ENCODE peak calls at places on chromosomes 16 and 17, in four cellular contexts. One of them, this sample, is unnamed.

GRCh38 chr17:79942591-79943353 is 92.9 kb downstream of the TBC1D16 start:
- DNase-seq in Calu3: no peak
- DNase-seq in heart left ventricle: peak; percentile 23
- DNase-seq in H4: no peak
- DNase-seq in this sample: no peak

GRCh38 chr16:27432600-27432957 is 30.6 kb downstream of the IL21R start:
- DNase-seq in Calu3: no peak
- DNase-seq in heart left ventricle: no peak
- DNase-seq in H4: no peak
- DNase-seq in this sample: no peak

GRCh38 chr17:43588664-43589435 is 42.7 kb upstream of the ETV4 start:
- DNase-seq in Calu3: no peak
- DNase-seq in heart left ventricle: peak; percentile 39
- DNase-seq in H4: no peak
- DNase-seq in this sample: peak; percentile 43

GRCh38 chr17:50352693-50353599 is 7.0 kb downstream of the XYLT2 start:
- DNase-seq in Calu3: no peak
- DNase-seq in heart left ventricle: no peak
- DNase-seq in H4: no peak
- DNase-seq in this sample: no peak

GRCh38 chr16:17177242-17177967 is 293.4 kb downstream of the XYLT1 start:
- DNase-seq in Calu3: no peak
- DNase-seq in heart left ventricle: no peak
- DNase-seq in H4: no peak
- DNase-seq in this sample: no peak

GRCh38 chr17:19727466-19728113 is 11.2 kb upstream of the SLC47A2 start:
- DNase-seq in Calu3: no peak
- DNase-seq in heart left ventricle: peak; percentile 72
- DNase-seq in H4: peak; percentile 70
- DNase-seq in this sample: no peak

GRCh38 chr17:79658811-79659207 is 48.0 kb upstream of the RBFOX3 start:
- DNase-seq in Calu3: peak; percentile 21
- DNase-seq in heart left ventricle: no peak
- DNase-seq in H4: peak; percentile 63
- DNase-seq in this sample: peak; percentile 22

GRCh38 chr17:49997773-49998703 is 3.0 kb upstream of the DLX3 start:
- DNase-seq in Calu3: peak; percentile 95
- DNase-seq in heart left ventricle: peak; percentile 80
- DNase-seq in H4: peak; percentile 93
- DNase-seq in this sample: peak; percentile 87

GRCh38 chr17:82545071-82545462 is 25.5 kb downstream of the FOXK2 start:
- DNase-seq in Calu3: no peak
- DNase-seq in heart left ventricle: peak; percentile 61
- DNase-seq in H4: no peak
- DNase-seq in this sample: no peak

GRCh38 chr17:79931517-79932309 is 92.5 kb upstream of the CBX4 start:
- DNase-seq in Calu3: no peak
- DNase-seq in heart left ventricle: no peak
- DNase-seq in H4: no peak
- DNase-seq in this sample: peak; percentile 87

GRCh38 chr16:27323781-27324561 is 10.2 kb downstream of the IL4R start:
- DNase-seq in Calu3: no peak
- DNase-seq in heart left ventricle: no peak
- DNase-seq in H4: no peak
- DNase-seq in this sample: no peak

GRCh38 chr17:2202996-2203575 is 100.5 kb downstream of the SMG6 start:
- DNase-seq in Calu3: no peak
- DNase-seq in heart left ventricle: no peak
- DNase-seq in H4: no peak
- DNase-seq in this sample: no peak

GRCh38 chr17:75737133-75737962 is 16.1 kb downstream of the ITGB4 start:
- DNase-seq in Calu3: no peak
- DNase-seq in heart left ventricle: no peak
- DNase-seq in H4: no peak
- DNase-seq in this sample: no peak

GRCh38 chr17:75683467-75684041 is 16.4 kb downstream of the SAP30BP start:
- DNase-seq in Calu3: peak; percentile 63
- DNase-seq in heart left ventricle: no peak
- DNase-seq in H4: no peak
- DNase-seq in this sample: peak; percentile 98

GRCh38 chr17:77842148-77842905 is 116.2 kb upstream of the TNRC6C start:
- DNase-seq in Calu3: peak; percentile 39
- DNase-seq in heart left ventricle: peak; percentile 19
- DNase-seq in H4: no peak
- DNase-seq in this sample: peak; percentile 65

GRCh38 chr17:50056961-50057330 is 1.0 kb downstream of the ITGA3 start:
- DNase-seq in Calu3: no peak
- DNase-seq in heart left ventricle: no peak
- DNase-seq in H4: peak; percentile 37
- DNase-seq in this sample: peak; percentile 62

GRCh38 chr17:68288375-68288774 is 2.6 kb downstream of the SLC16A6 start:
- DNase-seq in Calu3: no peak
- DNase-seq in heart left ventricle: no peak
- DNase-seq in H4: no peak
- DNase-seq in this sample: no peak

GRCh38 chr16:72508196-72508595 is 336.2 kb upstream of the PMFBP1 start:
- DNase-seq in Calu3: no peak
- DNase-seq in heart left ventricle: no peak
- DNase-seq in H4: no peak
- DNase-seq in this sample: no peak

GRCh38 chr16:5735444-5735843 is 637.8 kb upstream of the EEF2KMT start:
- DNase-seq in Calu3: no peak
- DNase-seq in heart left ventricle: no peak
- DNase-seq in H4: no peak
- DNase-seq in this sample: no peak

GRCh38 chr17:10702574-10702973 is 5.2 kb downstream of the ADPRM start:
- DNase-seq in Calu3: no peak
- DNase-seq in heart left ventricle: no peak
- DNase-seq in H4: no peak
- DNase-seq in this sample: no peak

This sample was measured in small intestine.